ENCODE peak calls at places on chromosome 10, in ten cellular contexts. S is stimulated activated CD8-positive, alpha-beta memory T cell treated with anti-CD3 and anti-CD28 coated beads, Interleukin-15, amount 100 ng/mL, for 24 hours; Q is HEK293T; X is progenitor cell of endocrine pancreas; Y is NCI-H345; P is GM12892; F is NCI-H460; L is NCI-H1436; V is colonic mucosa; J is lung microvascular endothelial cell. M is an unnamed sample.

GRCh38 chr10:132397671-132398565 is 918 bp downstream of the PWWP2B start:
- DNase-seq in S (no peak), Q (no peak), X (no peak), Y (peak), P (no peak), F (no peak), L (no peak), V (peak), J (peak), M (peak)

GRCh38 chr10:13536674-13537366 is 8.0 kb upstream of the BEND7 start:
- DNase-seq in S (no peak), Q (peak), X (peak), Y (peak), P (no peak), F (peak), L (peak), V (peak), J (peak), M (peak)

GRCh38 chr10:87547734-87548311 is 43.1 kb downstream of the MINPP1 start:
- DNase-seq in S (no peak), Q (no peak), X (no peak), Y (no peak), P (no peak), F (no peak), L (no peak), V (no peak), J (peak), M (no peak)

GRCh38 chr10:30813872-30814471 is 184.4 kb upstream of the LYZL2 start:
- DNase-seq in S (no peak), Q (no peak), X (no peak), Y (no peak), P (no peak), F (no peak), L (peak), V (no peak), J (peak), M (no peak)

GRCh38 chr10:120735773-120736371 is 115.3 kb upstream of the WDR11 start:
- DNase-seq in S (no peak), Q (peak), X (no peak), Y (peak), P (no peak), F (peak), L (no peak), V (no peak), J (peak), M (peak)

GRCh38 chr10:102120987-102121738 is 995 bp upstream of the LDB1 start:
- DNase-seq in S (no peak), Q (no peak), X (no peak), Y (no peak), P (no peak), F (no peak), L (peak), V (peak), J (no peak), M (no peak)

GRCh38 chr10:82692458-82692857 is 817.5 kb downstream of the NRG3 start:
- DNase-seq in S (no peak), Q (no peak), X (no peak), Y (no peak), P (no peak), F (no peak), L (no peak), V (no peak), J (no peak), M (no peak)

GRCh38 chr10:125231116-125231812 is 70.9 kb upstream of the CTBP2 start:
- DNase-seq in S (no peak), Q (peak), X (no peak), Y (no peak), P (no peak), F (peak), L (no peak), V (no peak), J (peak), M (peak)

GRCh38 chr10:49448924-49449323 is 53.0 kb upstream of the DRGX start:
- DNase-seq in S (no peak), Q (no peak), X (no peak), Y (no peak), P (no peak), F (no peak), L (no peak), V (no peak), J (no peak), M (no peak)

GRCh38 chr10:132001238-132001977 is 19.7 kb upstream of the BNIP3 start:
- DNase-seq in S (no peak), Q (no peak), X (no peak), Y (peak), P (no peak), F (peak), L (peak), V (no peak), J (peak), M (no peak)

GRCh38 chr10:63738410-63738809 is 217.2 kb downstream of the REEP3 start:
- DNase-seq in S (no peak), Q (no peak), X (no peak), Y (no peak), P (no peak), F (no peak), L (no peak), V (no peak), J (peak), M (peak)

GRCh38 chr10:84837877-84838276 is 509.5 kb downstream of the CCSER2 start:
- DNase-seq in S (no peak), Q (no peak), X (no peak), Y (no peak), P (no peak), F (no peak), L (no peak), V (no peak), J (no peak), M (no peak)

GRCh38 chr10:5199398-5199797 is 2.8 kb downstream of the AKR1C4 start:
- DNase-seq in S (no peak), Q (peak), X (no peak), Y (no peak), P (no peak), F (no peak), L (no peak), V (no peak), J (no peak), M (no peak)

GRCh38 chr10:7672366-7673134 is 5.8 kb upstream of the ITIH5 start:
- DNase-seq in S (no peak), Q (no peak), X (no peak), Y (no peak), P (no peak), F (no peak), L (no peak), V (no peak), J (no peak), M (no peak)

GRCh38 chr10:62744136-62744535 is 60.4 kb upstream of the ADO start:
- DNase-seq in S (no peak), Q (no peak), X (no peak), Y (no peak), P (no peak), F (no peak), L (no peak), V (no peak), J (peak), M (no peak)

GRCh38 chr10:80459047-80459865 is 5.1 kb downstream of the TSPAN14 start:
- DNase-seq in S (no peak), Q (no peak), X (no peak), Y (peak), P (peak), F (no peak), L (no peak), V (peak), J (peak), M (peak)

GRCh38 chr10:113021268-113022028 is 71.4 kb downstream of the TCF7L2 start:
- DNase-seq in S (no peak), Q (no peak), X (no peak), Y (no peak), P (no peak), F (no peak), L (no peak), V (no peak), J (no peak), M (no peak)

GRCh38 chr10:30046476-30046875 is 12.9 kb downstream of the JCAD start:
- DNase-seq in S (no peak), Q (no peak), X (no peak), Y (no peak), P (no peak), F (no peak), L (no peak), V (no peak), J (no peak), M (no peak)

GRCh38 chr10:68989317-68989990 is 851 bp downstream of the KIFBP start:
- DNase-seq in S (no peak), Q (no peak), X (no peak), Y (no peak), P (no peak), F (no peak), L (no peak), V (no peak), J (peak), M (no peak)